ENCODE peak calls at places on chromosomes 1 and 21, in nine cellular contexts. U is neuronal stem cell, J is small intestine, C is stomach, Z is SK-N-SH, M is endodermal cell, B is Peyer's patch, H is IMR-90, R is mesenchymal stem cell. P is an unnamed sample. For H3K4me1, the result is how much of the 10 kb centered on the place peaks cover.

GRCh38 chr1:223711173-223711572 is 1.2 kb upstream of the CAPN2 start:
- DNase-seq in U (no peak), J (no peak), C (peak), Z (no peak), M (no peak), B (no peak), H (peak), R (no peak), P (no peak)

GRCh38 chr1:44161546-44161945 is 20.1 kb upstream of the KLF18 start:
- DNase-seq in U (no peak), J (no peak), C (no peak), Z (no peak), M (no peak), B (no peak), H (no peak), R (no peak), P (no peak)

GRCh38 chr1:210940081-210940617 is 193.8 kb downstream of the KCNH1 start:
- DNase-seq in U (no peak), J (no peak), C (no peak), Z (no peak), M (no peak), B (no peak), H (no peak), R (no peak), P (peak)

GRCh38 chr1:156499194-156499702 is 1.3 kb downstream of the MEF2D start:
- DNase-seq in U (no peak), J (no peak), C (peak), Z (no peak), M (peak), B (peak), H (no peak), R (peak), P (no peak)

GRCh38 chr1:218345673-218346390 is 696 bp downstream of the TGFB2 start:
- DNase-seq in U (no peak), J (peak), C (peak), Z (peak), M (peak), B (peak), H (peak), R (peak), P (peak)

GRCh38 chr1:113534875-113535274 is 144.6 kb downstream of the MAGI3 start:
- DNase-seq in U (no peak), J (no peak), C (no peak), Z (peak), M (no peak), B (no peak), H (peak), R (no peak), P (no peak)

GRCh38 chr1:193412748-193413147 is 226.3 kb upstream of the B3GALT2 start:
- DNase-seq in U (no peak), J (no peak), C (no peak), Z (no peak), M (no peak), B (no peak), H (no peak), R (no peak), P (no peak)

GRCh38 chr1:111833334-111833733 is 77.6 kb downstream of the DDX20 start:
- DNase-seq in U (peak), J (no peak), C (no peak), Z (no peak), M (peak), B (no peak), H (peak), R (no peak), P (no peak)

GRCh38 chr1:109895720-109896504 is 14.7 kb upstream of the CSF1 start:
- DNase-seq in U (no peak), J (no peak), C (no peak), Z (no peak), M (no peak), B (no peak), H (peak), R (peak), P (no peak)

GRCh38 chr21:38165466-38166213 is 91.2 kb upstream of the KCNJ15 start:
- DNase-seq in U (no peak), J (no peak), C (no peak), Z (peak), M (peak), B (no peak), H (peak), R (peak), P (no peak)

GRCh38 chr1:169511339-169512028 is 25.7 kb upstream of the SLC19A2 start:
- DNase-seq in U (no peak), J (no peak), C (no peak), Z (no peak), M (no peak), B (no peak), H (peak), R (peak), P (no peak)

GRCh38 chr1:102120910-102121309 is 124.2 kb upstream of the OLFM3 start:
- DNase-seq in U (no peak), J (no peak), C (no peak), Z (no peak), M (no peak), B (no peak), H (no peak), R (no peak), P (no peak)

GRCh38 chr1:31734582-31735107 is 29.5 kb downstream of the ADGRB2 start:
- DNase-seq in U (no peak), J (no peak), C (no peak), Z (no peak), M (no peak), B (no peak), H (peak), R (no peak), P (no peak)

GRCh38 chr1:216910081-216910840 is 187.0 kb upstream of the ESRRG start:
- DNase-seq in U (no peak), J (no peak), C (no peak), Z (no peak), M (no peak), B (no peak), H (peak), R (no peak), P (no peak)

GRCh38 chr1:98783821-98784220 is 122.3 kb downstream of the SNX7 start:
- DNase-seq in U (no peak), J (no peak), C (no peak), Z (no peak), M (peak), B (no peak), H (no peak), R (no peak), P (no peak)

GRCh38 chr1:157249326-157249725 is 111.1 kb upstream of the ETV3 start:
- DNase-seq in U (no peak), J (no peak), C (no peak), Z (no peak), M (peak), B (no peak), H (no peak), R (no peak), P (no peak)

GRCh38 chr1:42139444-42139843 is 13.8 kb upstream of the GUCA2B start:
- DNase-seq in U (no peak), J (no peak), C (no peak), Z (no peak), M (no peak), B (no peak), H (no peak), R (no peak), P (no peak)

GRCh38 chr21:42646076-42646825 is 7.2 kb upstream of the PDE9A start:
- DNase-seq in U (no peak), J (no peak), C (no peak), Z (no peak), M (no peak), B (no peak), H (no peak), R (no peak), P (no peak)

GRCh38 chr1:176567190-176567794 is 104.3 kb downstream of the PAPPA2 start:
- DNase-seq in U (no peak), J (no peak), C (no peak), Z (no peak), M (no peak), B (no peak), H (peak), R (peak), P (no peak)

GRCh38 chr1:1321477-1321876 is 3.0 kb downstream of the INTS11 start:
- DNase-seq in U (no peak), J (no peak), C (no peak), Z (no peak), M (no peak), B (no peak), H (no peak), R (no peak), P (no peak)

GRCh38 chr21:27425172-27425571 is 458.3 kb upstream of the ADAMTS5 start:
- DNase-seq in U (no peak), J (no peak), C (no peak), Z (no peak), M (peak), B (no peak), H (no peak), R (no peak), P (no peak)

GRCh38 chr1:161086457-161086856 is 2.9 kb downstream of the NECTIN4 start:
- DNase-seq in U (no peak), J (peak), C (no peak), Z (no peak), M (no peak), B (no peak), H (no peak), R (no peak), P (no peak)

GRCh38 chr1:161089938-161090337 is 580 bp upstream of the NECTIN4 start:
- DNase-seq in U (no peak), J (no peak), C (no peak), Z (no peak), M (no peak), B (peak), H (no peak), R (no peak), P (no peak)

GRCh38 chr1:161090617-161091016 is 1.3 kb upstream of the NECTIN4 start:
- DNase-seq in U (no peak), J (no peak), C (no peak), Z (no peak), M (peak), B (no peak), H (no peak), R (no peak), P (no peak)

GRCh38 chr1:161089251-161089924 is at the start of gene NECTIN4:
- DNase-seq in U (no peak), J (peak), C (peak), Z (no peak), M (peak), B (peak), H (no peak), R (no peak), P (no peak)

DNA sequence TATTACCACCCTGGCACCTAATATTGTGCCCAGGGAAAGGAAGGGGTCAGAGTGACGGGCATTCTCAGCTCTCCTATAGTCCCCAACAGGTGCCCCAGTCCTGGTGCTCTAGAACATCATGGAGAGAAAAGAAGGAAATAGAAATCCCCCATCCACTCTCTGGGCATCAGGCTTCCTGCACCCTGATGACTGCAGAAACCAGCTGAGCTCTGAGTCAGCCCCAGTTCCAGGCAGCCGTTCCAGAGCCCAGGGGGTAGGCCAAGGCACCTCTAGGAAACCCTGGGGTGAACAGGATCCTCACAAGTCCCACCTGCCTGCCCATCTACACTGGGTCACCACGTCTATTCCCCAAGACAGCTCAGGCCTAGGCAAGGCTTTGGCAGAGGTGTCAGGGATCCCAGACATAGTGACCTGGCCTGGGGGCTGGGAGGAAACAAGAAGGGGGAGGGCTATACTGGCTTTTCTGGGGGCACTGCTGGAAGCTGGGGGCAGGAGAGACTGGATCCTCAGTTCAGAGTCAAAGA is 709 bp downstream of the NECTIN4 start:
- DNase-seq in U (no peak), J (no peak), C (no peak), Z (no peak), M (peak), B (peak), H (peak), R (no peak), P (no peak)
- H3K4me1 ChIP-seq in U (under half), J (under half), C (half or more), Z (under half), M (under half), B (under half), H (under half), R (under half), P (under half)

GRCh38 chr1:205227584-205228006 is at the start of gene TMCC2:
- DNase-seq in U (peak), J (peak), C (peak), Z (peak), M (peak), B (peak), H (peak), R (peak), P (peak)
- H3K4me1 ChIP-seq in U (under half), J (under half), C (under half), Z (under half), M (under half), B (under half), H (under half), R (under half), P (under half)

DNA sequence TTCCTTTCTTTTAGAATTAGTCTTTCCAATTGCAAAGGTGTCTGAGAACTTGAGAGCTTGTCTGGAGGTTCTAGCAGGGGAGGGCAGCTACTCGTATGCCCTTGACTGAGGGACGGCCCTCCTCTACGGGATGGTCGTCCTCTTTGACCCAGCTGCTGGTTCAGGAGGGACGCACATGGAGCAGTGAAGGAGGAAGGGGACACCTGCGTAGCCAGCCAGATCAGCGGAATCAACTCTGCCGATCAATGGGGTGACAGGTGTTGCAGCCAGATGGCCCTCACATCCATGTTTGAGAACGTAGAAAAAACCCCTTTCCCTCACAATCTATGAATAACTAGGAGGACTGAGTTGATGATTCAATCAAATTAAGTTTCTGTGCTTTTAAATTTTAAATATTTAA is 15.7 kb upstream of the A3GALT2 start:
- DNase-seq in U (no peak), J (no peak), C (no peak), Z (no peak), M (no peak), B (no peak), H (no peak), R (no peak), P (no peak)
- H3K4me1 ChIP-seq in U (under half), J (under half), C (half or more), Z (under half), M (under half), B (under half), H (half or more), R (under half), P (under half)

DNA sequence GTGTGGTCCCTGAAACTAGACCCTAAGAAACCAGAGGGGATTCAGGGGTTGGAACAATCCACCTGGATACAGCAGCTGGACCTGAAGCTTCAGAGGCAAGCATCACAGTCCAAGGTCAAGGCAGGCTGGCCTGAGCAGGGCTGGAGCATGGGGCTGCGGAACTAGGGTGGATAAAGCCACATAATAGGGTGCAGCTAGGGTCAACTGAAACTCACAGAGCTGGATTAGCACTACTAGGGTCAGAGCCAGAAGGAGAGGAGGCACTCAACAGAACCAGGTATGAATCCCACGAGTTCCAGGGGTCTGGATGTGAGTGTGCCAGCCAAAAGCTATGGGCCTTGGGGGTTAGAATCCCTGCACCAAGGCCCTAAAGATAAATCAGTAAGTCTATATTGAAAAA is 231.0 kb upstream of the KIAA0040 start:
- DNase-seq in U (no peak), J (no peak), C (no peak), Z (no peak), M (no peak), B (no peak), H (no peak), R (no peak), P (no peak)
- H3K4me1 ChIP-seq in U (under half), J (under half), C (under half), Z (under half), M (under half), B (under half), H (under half), R (under half), P (under half)